ENCODE peak calls at places on chromosomes 7 and 10, in ten cellular contexts. A is astrocyte; K is tibial nerve; M is CD4-positive, CD25-positive, alpha-beta regulatory T cell; Y is adipocyte; R is upper lobe of right lung; N is ovary; X is GM23248; T is tibial artery; S is neural progenitor cell. C is an unnamed sample. For H3K4me1 and H3K9me3, the result is how much of the 10 kb centered on the place peaks cover.

GRCh38 chr10:42940487-42941157 is 136.2 kb upstream of the RET start:
- DNase-seq in A (no peak), K (no peak), M (no peak), Y (no peak), R (peak), N (no peak), X (no peak), T (peak), S (no peak), C (no peak)

GRCh38 chr7:114819629-114820362 is 102.1 kb upstream of the MDFIC start:
- DNase-seq in A (peak), K (no peak), M (no peak), Y (peak), R (no peak), N (peak), X (peak), T (no peak), S (no peak), C (peak)

GRCh38 chr7:101018271-101019167 is 1.4 kb upstream of the MUC17 start:
- DNase-seq in A (no peak), K (no peak), M (no peak), Y (peak), R (no peak), N (peak), X (no peak), T (no peak), S (peak), C (no peak)

GRCh38 chr10:69287181-69287580 is 8.9 kb downstream of the HK1 start:
- DNase-seq in A (no peak), K (no peak), M (no peak), Y (no peak), R (no peak), N (no peak), X (no peak), T (no peak), S (no peak), C (no peak)

GRCh38 chr10:60573342-60573741 is 183.7 kb upstream of the ANK3 start:
- DNase-seq in A (peak), K (no peak), M (no peak), Y (peak), R (no peak), N (no peak), X (peak), T (no peak), S (peak), C (no peak)

GRCh38 chr7:91295571-91295970 is 31.3 kb downstream of the FZD1 start:
- DNase-seq in A (no peak), K (no peak), M (no peak), Y (no peak), R (no peak), N (no peak), X (no peak), T (no peak), S (no peak), C (no peak)

GRCh38 chr7:151110941-151111645 is 24.8 kb downstream of the AGAP3 start:
- DNase-seq in A (no peak), K (peak), M (peak), Y (peak), R (peak), N (peak), X (peak), T (peak), S (peak), C (peak)

GRCh38 chr7:116829051-116829450 is 33.3 kb upstream of the CAPZA2 start:
- DNase-seq in A (no peak), K (no peak), M (no peak), Y (no peak), R (no peak), N (no peak), X (no peak), T (no peak), S (no peak), C (no peak)

GRCh38 chr10:109205929-109206585 is 717.3 kb downstream of the XPNPEP1 start:
- DNase-seq in A (peak), K (no peak), M (no peak), Y (peak), R (no peak), N (no peak), X (peak), T (no peak), S (no peak), C (peak)

GRCh38 chr7:27992092-27992491 is 188.5 kb downstream of the JAZF1 start:
- DNase-seq in A (peak), K (no peak), M (no peak), Y (peak), R (no peak), N (no peak), X (no peak), T (no peak), S (no peak), C (no peak)

GRCh38 chr10:114044251-114045070 is 795 bp downstream of the ADRB1 start:
- DNase-seq in A (no peak), K (no peak), M (no peak), Y (no peak), R (peak), N (no peak), X (no peak), T (no peak), S (peak), C (no peak)

GRCh38 chr7:17942231-17942630 is 1.9 kb upstream of the SNX13 start:
- DNase-seq in A (no peak), K (no peak), M (no peak), Y (no peak), R (no peak), N (no peak), X (no peak), T (no peak), S (no peak), C (peak)

GRCh38 chr7:104664648-104665047 is 336.2 kb downstream of the LHFPL3 start:
- DNase-seq in A (no peak), K (no peak), M (no peak), Y (no peak), R (no peak), N (no peak), X (no peak), T (no peak), S (no peak), C (no peak)

GRCh38 chr10:72889391-72889831 is 4.1 kb upstream of the OIT3 start:
- DNase-seq in A (peak), K (no peak), M (no peak), Y (no peak), R (no peak), N (no peak), X (peak), T (no peak), S (no peak), C (peak)

GRCh38 chr7:103348452-103348851 is 1.0 kb downstream of the PSMC2 start:
- DNase-seq in A (no peak), K (no peak), M (no peak), Y (peak), R (no peak), N (no peak), X (peak), T (no peak), S (no peak), C (no peak)

GRCh38 chr7:132869166-132869861 is 212.6 kb downstream of the CHCHD3 start:
- DNase-seq in A (no peak), K (no peak), M (no peak), Y (peak), R (no peak), N (no peak), X (peak), T (no peak), S (no peak), C (no peak)

GRCh38 chr10:3068201-3068967 is 1.0 kb downstream of the PFKP start:
- DNase-seq in A (peak), K (peak), M (peak), Y (peak), R (peak), N (peak), X (peak), T (peak), S (peak), C (peak)

GRCh38 chr10:80477813-80478212 is 23.7 kb downstream of the TSPAN14 start:
- DNase-seq in A (peak), K (no peak), M (no peak), Y (peak), R (no peak), N (no peak), X (peak), T (peak), S (no peak), C (no peak)

GRCh38 chr7:158484801-158485531 is 102.7 kb downstream of the PTPRN2 start:
- DNase-seq in A (no peak), K (no peak), M (no peak), Y (no peak), R (no peak), N (no peak), X (no peak), T (no peak), S (no peak), C (no peak)

GRCh38 chr10:79310911-79311573 is 36.2 kb upstream of the PPIF start:
- DNase-seq in A (no peak), K (peak), M (no peak), Y (no peak), R (no peak), N (no peak), X (no peak), T (no peak), S (peak), C (no peak)

GRCh38 chr10:98910048-98910447 is 325.6 kb downstream of the HPSE2 start:
- DNase-seq in A (no peak), K (no peak), M (no peak), Y (no peak), R (no peak), N (no peak), X (no peak), T (no peak), S (no peak), C (no peak)

GRCh38 chr7:158863611-158864506 is 7.5 kb downstream of the DYNC2I1 start:
- DNase-seq in A (peak), K (peak), M (peak), Y (peak), R (peak), N (peak), X (peak), T (peak), S (peak), C (peak)

GRCh38 chr10:97781541-97782331 is 9.9 kb upstream of the SFRP5 start:
- DNase-seq in A (no peak), K (no peak), M (no peak), Y (no peak), R (no peak), N (no peak), X (no peak), T (no peak), S (no peak), C (no peak)

GRCh38 chr7:128881458-128882125 is 18.9 kb downstream of the ATP6V1F start:
- DNase-seq in A (no peak), K (no peak), M (no peak), Y (no peak), R (peak), N (no peak), X (no peak), T (no peak), S (no peak), C (no peak)

GRCh38 chr10:112666070-112666469 is 219.1 kb downstream of the VTI1A start:
- DNase-seq in A (no peak), K (no peak), M (no peak), Y (no peak), R (no peak), N (no peak), X (no peak), T (no peak), S (no peak), C (no peak)

GRCh38 chr10:16854623-16855022 is 37.4 kb upstream of the RSU1 start:
- DNase-seq in A (peak), K (no peak), M (no peak), Y (no peak), R (no peak), N (no peak), X (peak), T (no peak), S (no peak), C (peak)

GRCh38 chr10:88113657-88114272 is 250.3 kb downstream of the PTEN start:
- DNase-seq in A (no peak), K (no peak), M (no peak), Y (no peak), R (no peak), N (no peak), X (peak), T (no peak), S (no peak), C (no peak)

GRCh38 chr7:45143616-45144015 is 14.0 kb upstream of the RAMP3 start:
- DNase-seq in A (peak), K (no peak), M (no peak), Y (no peak), R (no peak), N (no peak), X (peak), T (no peak), S (no peak), C (peak)

GRCh38 chr7:157587051-157587450 is 250.2 kb downstream of the DNAJB6 start:
- DNase-seq in A (no peak), K (no peak), M (no peak), Y (no peak), R (no peak), N (no peak), X (no peak), T (no peak), S (no peak), C (no peak)

GRCh38 chr7:48035967-48036478 is 680 bp downstream of the C7orf57 start:
- DNase-seq in A (peak), K (no peak), M (no peak), Y (peak), R (peak), N (no peak), X (peak), T (no peak), S (peak), C (peak)

GRCh38 chr7:130957140-130957513 is 223.1 kb upstream of the KLF14 start:
- DNase-seq in A (no peak), K (no peak), M (peak), Y (no peak), R (no peak), N (no peak), X (peak), T (no peak), S (no peak), C (no peak)

GRCh38 chr7:130959743-130960207 is 225.8 kb upstream of the KLF14 start:
- DNase-seq in A (peak), K (no peak), M (no peak), Y (peak), R (no peak), N (no peak), X (peak), T (no peak), S (no peak), C (peak)

GRCh38 chr7:130957722-130958360 is 223.8 kb upstream of the KLF14 start:
- DNase-seq in A (no peak), K (no peak), M (no peak), Y (no peak), R (no peak), N (no peak), X (no peak), T (no peak), S (no peak), C (no peak)

GRCh38 chr7:130960208-130960988 is 226.4 kb upstream of the KLF14 start:
- DNase-seq in A (peak), K (no peak), M (peak), Y (peak), R (no peak), N (no peak), X (peak), T (no peak), S (no peak), C (peak)

DNA sequence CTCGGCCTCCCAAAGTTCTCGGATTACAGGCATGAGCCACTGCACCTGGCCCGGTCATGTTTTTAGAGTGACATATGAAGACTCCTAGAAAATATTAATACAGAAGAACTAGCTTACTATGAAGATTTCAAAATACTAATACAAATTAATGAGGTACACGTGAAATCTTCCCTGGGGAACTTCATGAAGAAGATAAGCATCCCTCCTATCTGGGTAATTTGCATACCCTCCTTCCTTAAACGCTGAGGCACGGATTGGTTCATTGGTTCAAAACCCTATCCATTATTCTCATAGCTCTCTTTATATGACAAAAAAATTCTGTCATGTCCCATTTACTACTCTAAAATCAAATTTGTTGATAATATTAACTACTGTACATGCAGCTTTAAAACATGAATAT is 224.8 kb upstream of the KLF14 start:
- DNase-seq in A (no peak), K (no peak), M (no peak), Y (no peak), R (no peak), N (no peak), X (no peak), T (no peak), S (no peak), C (no peak)
- H3K4me1 ChIP-seq in A (half or more), K (under half), M (half or more), Y (half or more), R (under half), N (under half), X (half or more), T (under half), S (under half), C (under half)

GRCh38 chr10:130185591-130185990 is 49.4 kb downstream of the GLRX3 start:
- DNase-seq in A (no peak), K (no peak), M (no peak), Y (no peak), R (no peak), N (no peak), X (no peak), T (no peak), S (no peak), C (no peak)
- H3K9me3 ChIP-seq in A (under half), K (under half), M (under half), Y (under half), R (under half), N (under half), X (under half), T (under half), S (under half), C (under half)

GRCh38 chr7:55128693-55129394 is 110.0 kb downstream of the EGFR start:
- DNase-seq in A (peak), K (peak), M (no peak), Y (peak), R (no peak), N (peak), X (peak), T (no peak), S (peak), C (no peak)
- H3K4me1 ChIP-seq in A (half or more), K (under half), M (under half), Y (half or more), R (half or more), N (under half), X (half or more), T (half or more), S (under half), C (half or more)

DNA sequence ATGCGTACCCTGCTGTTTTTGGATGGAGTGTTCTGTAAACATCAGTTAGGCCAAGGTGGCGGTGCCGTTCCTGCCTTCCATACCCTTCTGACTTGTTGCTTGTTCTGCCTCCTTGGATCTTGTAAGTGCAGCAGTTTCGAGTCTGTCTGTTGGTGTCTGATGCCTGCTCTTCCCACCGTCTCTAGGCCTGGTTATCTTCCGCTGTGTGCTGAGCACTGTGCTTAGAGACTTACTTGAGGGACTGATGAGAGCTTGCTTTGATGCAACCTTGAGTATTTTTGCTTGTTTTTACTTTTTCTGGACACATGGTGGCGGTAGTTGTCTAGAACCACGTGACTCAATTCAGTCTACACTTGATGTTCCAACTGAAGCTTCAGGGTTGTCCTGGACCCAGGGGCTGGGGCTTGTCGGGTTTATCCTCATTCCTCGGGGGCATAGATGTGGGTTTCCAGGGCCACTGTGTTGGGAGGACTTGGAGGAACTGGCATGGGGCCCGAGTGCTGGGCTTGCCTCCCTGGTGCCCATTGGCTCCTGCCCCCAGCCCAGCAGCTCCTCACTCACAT is 14.4 kb upstream of the SPRN start:
- DNase-seq in A (no peak), K (no peak), M (no peak), Y (peak), R (no peak), N (no peak), X (peak), T (no peak), S (no peak), C (peak)
- H3K9me3 ChIP-seq in A (under half), K (under half), M (under half), Y (under half), R (under half), N (under half), X (under half), T (under half), S (under half), C (under half)

GRCh38 chr10:102764340-102765257 is 20.9 kb downstream of the WBP1L start:
- DNase-seq in A (no peak), K (no peak), M (no peak), Y (peak), R (no peak), N (peak), X (no peak), T (no peak), S (no peak), C (peak)
- H3K4me1 ChIP-seq in A (under half), K (under half), M (under half), Y (half or more), R (under half), N (under half), X (under half), T (half or more), S (under half), C (under half)

DNA sequence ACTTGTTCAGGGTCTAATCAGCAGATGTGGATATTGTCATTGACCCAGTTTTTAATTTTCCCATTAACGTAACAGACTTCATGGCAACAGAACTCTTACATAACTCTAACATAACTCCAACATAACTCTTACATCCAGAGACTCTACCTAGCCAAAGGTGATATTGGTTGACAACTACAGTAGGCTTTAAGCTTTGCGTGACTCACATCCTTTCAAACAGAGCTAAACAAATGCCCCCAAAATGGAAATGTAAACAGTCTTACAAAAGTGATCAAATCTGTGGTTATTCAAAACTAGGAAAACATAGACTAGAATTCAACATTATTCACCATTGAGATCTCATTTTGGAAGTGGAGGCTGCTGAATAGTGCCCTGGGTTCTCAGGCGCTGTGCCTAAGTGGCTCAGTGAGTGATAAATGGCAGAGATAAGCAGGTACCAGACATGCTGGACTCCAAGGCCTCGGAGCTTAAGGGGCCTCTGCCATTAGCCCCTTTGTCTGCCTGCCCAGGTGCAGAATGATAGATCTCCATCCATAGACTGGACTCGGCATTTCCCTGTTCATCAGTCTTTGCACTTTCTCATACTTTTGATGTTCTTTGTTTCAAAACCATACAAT is 34.3 kb upstream of the BTBD16 start:
- DNase-seq in A (no peak), K (no peak), M (no peak), Y (no peak), R (peak), N (no peak), X (no peak), T (no peak), S (no peak), C (peak)
- H3K9me3 ChIP-seq in A (under half), K (under half), M (under half), Y (under half), R (under half), N (under half), X (under half), T (under half), S (under half), C (under half)

C was measured in PC-3.